ENCODE peak calls at places on chromosomes 16 and 17, in eight cellular contexts. One of them, this sample, is unnamed.

GRCh38 chr17:1882836-1883235 is 53.0 kb downstream of the RPA1 start:
- DNase-seq in endothelial cell: peak
- DNase-seq in CD8-positive, alpha-beta T cell: no peak
- DNase-seq in KG1: no peak
- DNase-seq in fibroblast of lung: peak
- DNase-seq in CD8-positive, alpha-beta memory T cell: no peak
- DNase-seq in nucleus accumbens: no peak
- DNase-seq in Caki2: peak
- DNase-seq in this sample: no peak

GRCh38 chr17:21249911-21250703 is 3.1 kb downstream of the NATD1 start:
- DNase-seq in CD8-positive, alpha-beta T cell: no peak
- DNase-seq in endothelial cell: no peak
- DNase-seq in KG1: no peak
- DNase-seq in Caki2: no peak
- DNase-seq in CD8-positive, alpha-beta memory T cell: no peak
- DNase-seq in nucleus accumbens: no peak
- DNase-seq in fibroblast of lung: no peak
- DNase-seq in this sample: no peak

GRCh38 chr16:86700396-86700945 is 122.1 kb downstream of the FOXL1 start:
- DNase-seq in Caki2: no peak
- DNase-seq in nucleus accumbens: no peak
- DNase-seq in endothelial cell: no peak
- DNase-seq in fibroblast of lung: no peak
- DNase-seq in KG1: no peak
- DNase-seq in CD8-positive, alpha-beta memory T cell: no peak
- DNase-seq in CD8-positive, alpha-beta T cell: no peak
- DNase-seq in this sample: no peak

GRCh38 chr16:15635926-15636325 is 7.0 kb downstream of the MARF1 start:
- DNase-seq in fibroblast of lung: no peak
- DNase-seq in KG1: no peak
- DNase-seq in nucleus accumbens: no peak
- DNase-seq in endothelial cell: no peak
- DNase-seq in CD8-positive, alpha-beta memory T cell: no peak
- DNase-seq in Caki2: no peak
- DNase-seq in CD8-positive, alpha-beta T cell: no peak
- DNase-seq in this sample: no peak

GRCh38 chr17:77926144-77926543 is 32.4 kb upstream of the TNRC6C start:
- DNase-seq in CD8-positive, alpha-beta T cell: no peak
- DNase-seq in endothelial cell: no peak
- DNase-seq in KG1: no peak
- DNase-seq in Caki2: no peak
- DNase-seq in CD8-positive, alpha-beta memory T cell: no peak
- DNase-seq in nucleus accumbens: no peak
- DNase-seq in fibroblast of lung: no peak
- DNase-seq in this sample: no peak

GRCh38 chr16:2919511-2920255 is 8.0 kb downstream of the FLYWCH1 start:
- DNase-seq in Caki2: peak
- DNase-seq in fibroblast of lung: peak
- DNase-seq in CD8-positive, alpha-beta T cell: peak
- DNase-seq in CD8-positive, alpha-beta memory T cell: no peak
- DNase-seq in KG1: peak
- DNase-seq in endothelial cell: peak
- DNase-seq in nucleus accumbens: peak
- DNase-seq in this sample: peak

GRCh38 chr16:81424761-81425160 is 19.8 kb upstream of the CMIP start:
- DNase-seq in nucleus accumbens: no peak
- DNase-seq in KG1: no peak
- DNase-seq in CD8-positive, alpha-beta memory T cell: no peak
- DNase-seq in Caki2: no peak
- DNase-seq in endothelial cell: no peak
- DNase-seq in fibroblast of lung: no peak
- DNase-seq in CD8-positive, alpha-beta T cell: no peak
- DNase-seq in this sample: no peak

GRCh38 chr17:74288785-74289184 is 14.8 kb downstream of the DNAI2 start:
- DNase-seq in nucleus accumbens: no peak
- DNase-seq in endothelial cell: no peak
- DNase-seq in CD8-positive, alpha-beta T cell: no peak
- DNase-seq in Caki2: peak
- DNase-seq in KG1: no peak
- DNase-seq in fibroblast of lung: no peak
- DNase-seq in CD8-positive, alpha-beta memory T cell: no peak
- DNase-seq in this sample: no peak

GRCh38 chr17:83075270-83075880 is 4.0 kb upstream of the METRNL start:
- DNase-seq in fibroblast of lung: no peak
- DNase-seq in nucleus accumbens: no peak
- DNase-seq in KG1: no peak
- DNase-seq in CD8-positive, alpha-beta T cell: no peak
- DNase-seq in CD8-positive, alpha-beta memory T cell: no peak
- DNase-seq in endothelial cell: no peak
- DNase-seq in Caki2: no peak
- DNase-seq in this sample: no peak

GRCh38 chr17:66313995-66314659 is 11.7 kb downstream of the PRKCA start:
- DNase-seq in endothelial cell: no peak
- DNase-seq in CD8-positive, alpha-beta T cell: no peak
- DNase-seq in nucleus accumbens: no peak
- DNase-seq in Caki2: no peak
- DNase-seq in KG1: no peak
- DNase-seq in fibroblast of lung: no peak
- DNase-seq in CD8-positive, alpha-beta memory T cell: no peak
- DNase-seq in this sample: no peak

GRCh38 chr17:57892820-57893595 is 43.2 kb upstream of the MRPS23 start:
- DNase-seq in nucleus accumbens: peak
- DNase-seq in endothelial cell: no peak
- DNase-seq in Caki2: peak
- DNase-seq in CD8-positive, alpha-beta T cell: no peak
- DNase-seq in fibroblast of lung: peak
- DNase-seq in KG1: no peak
- DNase-seq in CD8-positive, alpha-beta memory T cell: no peak
- DNase-seq in this sample: no peak

GRCh38 chr17:28743243-28744103 is at the start of gene TRAF4:
- DNase-seq in endothelial cell: peak
- DNase-seq in nucleus accumbens: peak
- DNase-seq in Caki2: peak
- DNase-seq in fibroblast of lung: peak
- DNase-seq in CD8-positive, alpha-beta T cell: peak
- DNase-seq in CD8-positive, alpha-beta memory T cell: peak
- DNase-seq in KG1: peak
- DNase-seq in this sample: peak

GRCh38 chr17:3761918-3762380 is 38.2 kb downstream of the HASPIN start:
- DNase-seq in Caki2: no peak
- DNase-seq in endothelial cell: no peak
- DNase-seq in nucleus accumbens: no peak
- DNase-seq in CD8-positive, alpha-beta memory T cell: no peak
- DNase-seq in CD8-positive, alpha-beta T cell: no peak
- DNase-seq in KG1: no peak
- DNase-seq in fibroblast of lung: no peak
- DNase-seq in this sample: no peak

GRCh38 chr16:24409045-24409444 is 130.3 kb upstream of the RBBP6 start:
- DNase-seq in endothelial cell: no peak
- DNase-seq in CD8-positive, alpha-beta memory T cell: no peak
- DNase-seq in CD8-positive, alpha-beta T cell: no peak
- DNase-seq in fibroblast of lung: no peak
- DNase-seq in Caki2: no peak
- DNase-seq in KG1: no peak
- DNase-seq in nucleus accumbens: no peak
- DNase-seq in this sample: no peak

GRCh38 chr16:67430504-67431076 is 331 bp upstream of the HSD11B2 start:
- DNase-seq in nucleus accumbens: no peak
- DNase-seq in fibroblast of lung: no peak
- DNase-seq in CD8-positive, alpha-beta memory T cell: no peak
- DNase-seq in CD8-positive, alpha-beta T cell: no peak
- DNase-seq in endothelial cell: peak
- DNase-seq in Caki2: no peak
- DNase-seq in KG1: no peak
- DNase-seq in this sample: no peak

GRCh38 chr16:9122342-9122741 is 30.9 kb downstream of the HAPSTR1 start:
- DNase-seq in Caki2: no peak
- DNase-seq in KG1: no peak
- DNase-seq in nucleus accumbens: no peak
- DNase-seq in fibroblast of lung: no peak
- DNase-seq in CD8-positive, alpha-beta T cell: no peak
- DNase-seq in CD8-positive, alpha-beta memory T cell: no peak
- DNase-seq in endothelial cell: no peak
- DNase-seq in this sample: no peak